ENCODE peak calls at places on chromosomes 12 and 14, in six cellular contexts. L is transverse colon, E is fibroblast of lung, T is keratinocyte, V is adrenal gland, R is ovary. N is an unnamed sample. For H3K27me3, the result is how much of the 10 kb centered on the place peaks cover.

GRCh38 chr12:68236421-68237059 is 10.9 kb upstream of the IL26 start:
- DNase-seq in L (no peak), E (no peak), T (no peak), V (no peak), R (no peak), N (no peak)

GRCh38 chr12:128609861-128610260 is 213.9 kb downstream of the SLC15A4 start:
- DNase-seq in L (no peak), E (no peak), T (no peak), V (no peak), R (no peak), N (peak)

GRCh38 chr12:116376354-116377193 is 99.1 kb upstream of the MED13L start:
- DNase-seq in L (no peak), E (peak), T (no peak), V (no peak), R (no peak), N (no peak)

GRCh38 chr12:95996034-95996658 is at the start of gene HAL:
- DNase-seq in L (peak), E (no peak), T (no peak), V (no peak), R (no peak), N (no peak)

GRCh38 chr12:29957835-29958234 is 174.1 kb upstream of the TMTC1 start:
- DNase-seq in L (no peak), E (peak), T (no peak), V (no peak), R (no peak), N (peak)

GRCh38 chr14:23392613-23393012 is 15.5 kb downstream of the MYH6 start:
- DNase-seq in L (no peak), E (no peak), T (no peak), V (no peak), R (no peak), N (no peak)

GRCh38 chr12:65318186-65318685 is 39.8 kb downstream of the MSRB3 start:
- DNase-seq in L (no peak), E (no peak), T (no peak), V (no peak), R (no peak), N (no peak)

GRCh38 chr12:50110762-50111416 is 1.1 kb upstream of the COX14 start:
- DNase-seq in L (peak), E (peak), T (no peak), V (peak), R (peak), N (peak)

GRCh38 chr14:70641548-70642312 is at the start of gene TTC9:
- DNase-seq in L (peak), E (no peak), T (no peak), V (no peak), R (no peak), N (peak)

GRCh38 chr12:92294676-92295440 is 149.2 kb upstream of the BTG1 start:
- DNase-seq in L (no peak), E (no peak), T (no peak), V (no peak), R (no peak), N (no peak)

GRCh38 chr12:26125451-26126339 is 858 bp upstream of the BHLHE41 start:
- DNase-seq in L (peak), E (peak), T (peak), V (peak), R (peak), N (peak)

GRCh38 chr14:23704890-23705289 is 68.7 kb downstream of the DHRS2 start:
- DNase-seq in L (no peak), E (no peak), T (no peak), V (no peak), R (no peak), N (peak)

GRCh38 chr14:87084908-87085307 is 908.1 kb downstream of the GALC start:
- DNase-seq in L (no peak), E (no peak), T (no peak), V (no peak), R (no peak), N (no peak)

GRCh38 chr12:31324845-31325523 is 966 bp downstream of the SINHCAF start:
- DNase-seq in L (peak), E (peak), T (no peak), V (peak), R (no peak), N (peak)

GRCh38 chr12:121404734-121405133 is 4.8 kb downstream of the RNF34 start:
- DNase-seq in L (no peak), E (peak), T (no peak), V (peak), R (no peak), N (peak)

GRCh38 chr12:97022831-97023230 is 115.8 kb downstream of the NEDD1 start:
- DNase-seq in L (no peak), E (no peak), T (no peak), V (no peak), R (no peak), N (no peak)

GRCh38 chr12:10759657-10760056 is 36.5 kb upstream of the YBX3 start:
- DNase-seq in L (no peak), E (no peak), T (no peak), V (no peak), R (no peak), N (no peak)

GRCh38 chr12:111942557-111942956 is 70.4 kb downstream of the TMEM116 start:
- DNase-seq in L (peak), E (peak), T (peak), V (peak), R (no peak), N (no peak)

GRCh38 chr14:23160924-23161522 is 22.4 kb downstream of the SLC7A8 start:
- DNase-seq in L (peak), E (peak), T (no peak), V (peak), R (peak), N (no peak)

GRCh38 chr12:23704992-23705943 is 244.2 kb downstream of the SOX5 start:
- DNase-seq in L (no peak), E (no peak), T (no peak), V (no peak), R (no peak), N (no peak)

GRCh38 chr12:14928946-14929345 is 9.4 kb downstream of the ERP27 start:
- DNase-seq in L (no peak), E (no peak), T (no peak), V (no peak), R (no peak), N (no peak)

GRCh38 chr14:65098586-65098985 is 3.7 kb downstream of the MAX start:
- DNase-seq in L (no peak), E (peak), T (no peak), V (no peak), R (no peak), N (no peak)

GRCh38 chr12:127980585-127980984 is 286.4 kb upstream of the TMEM132C start:
- DNase-seq in L (no peak), E (no peak), T (no peak), V (no peak), R (no peak), N (no peak)

GRCh38 chr12:13135336-13136178 is 32.1 kb upstream of the GSG1 start:
- DNase-seq in L (no peak), E (peak), T (peak), V (peak), R (peak), N (no peak)

GRCh38 chr12:114767906-114768697 is 84.1 kb upstream of the TBX3 start:
- DNase-seq in L (no peak), E (no peak), T (no peak), V (peak), R (peak), N (no peak)
- H3K27me3 ChIP-seq in L (under half), E (under half), T (under half), V (under half), R (under half), N (under half)

GRCh38 chr12:6280672-6281071 is 29.8 kb upstream of the PLEKHG6 start:
- DNase-seq in L (no peak), E (no peak), T (no peak), V (no peak), R (no peak), N (no peak)
- H3K27ac ChIP-seq in L (peak), E (peak), T (peak), V (peak), R (peak), N (no peak)

DNA sequence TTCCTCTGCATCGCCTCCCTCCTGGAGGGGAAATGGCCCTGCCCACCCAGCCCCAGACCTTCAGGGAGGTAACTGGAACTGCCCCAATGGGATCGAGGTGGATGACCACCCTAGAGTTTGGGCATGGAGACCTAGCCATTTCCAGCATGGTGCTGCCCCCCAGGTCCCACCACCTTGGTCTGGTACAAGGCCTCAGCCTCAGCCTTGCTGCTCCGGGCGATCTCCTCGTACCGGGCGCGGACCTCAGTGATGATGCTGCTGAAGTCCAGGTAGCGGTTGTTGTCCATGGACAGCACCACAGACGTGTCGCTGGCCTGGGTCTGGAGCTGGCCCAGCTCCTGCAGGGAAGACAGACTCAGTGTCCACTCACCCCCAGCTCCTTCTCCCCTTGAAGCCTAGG is 4.4 kb downstream of the KRT78 start:
- DNase-seq in L (no peak), E (no peak), T (no peak), V (no peak), R (no peak), N (no peak)
- H3K27me3 ChIP-seq in L (under half), E (under half), T (under half), V (under half), R (under half), N (under half)

GRCh38 chr14:100225169-100225568 is 13.8 kb upstream of the YY1 start:
- DNase-seq in L (no peak), E (no peak), T (no peak), V (no peak), R (no peak), N (no peak)
- H3K27ac ChIP-seq in L (no peak), E (no peak), T (no peak), V (no peak), R (no peak), N (no peak)

GRCh38 chr14:36511981-36512584 is 7.9 kb downstream of the NKX2-1 start:
- DNase-seq in L (no peak), E (no peak), T (no peak), V (no peak), R (no peak), N (no peak)

GRCh38 chr14:36509056-36509917 is 10.7 kb downstream of the NKX2-1 start:
- DNase-seq in L (no peak), E (no peak), T (no peak), V (no peak), R (no peak), N (no peak)

GRCh38 chr14:36510874-36511273 is 9.2 kb downstream of the NKX2-1 start:
- DNase-seq in L (no peak), E (no peak), T (no peak), V (no peak), R (no peak), N (no peak)

GRCh38 chr14:36508418-36509051 is 11.5 kb downstream of the NKX2-1 start:
- DNase-seq in L (no peak), E (no peak), T (no peak), V (no peak), R (no peak), N (no peak)

DNA sequence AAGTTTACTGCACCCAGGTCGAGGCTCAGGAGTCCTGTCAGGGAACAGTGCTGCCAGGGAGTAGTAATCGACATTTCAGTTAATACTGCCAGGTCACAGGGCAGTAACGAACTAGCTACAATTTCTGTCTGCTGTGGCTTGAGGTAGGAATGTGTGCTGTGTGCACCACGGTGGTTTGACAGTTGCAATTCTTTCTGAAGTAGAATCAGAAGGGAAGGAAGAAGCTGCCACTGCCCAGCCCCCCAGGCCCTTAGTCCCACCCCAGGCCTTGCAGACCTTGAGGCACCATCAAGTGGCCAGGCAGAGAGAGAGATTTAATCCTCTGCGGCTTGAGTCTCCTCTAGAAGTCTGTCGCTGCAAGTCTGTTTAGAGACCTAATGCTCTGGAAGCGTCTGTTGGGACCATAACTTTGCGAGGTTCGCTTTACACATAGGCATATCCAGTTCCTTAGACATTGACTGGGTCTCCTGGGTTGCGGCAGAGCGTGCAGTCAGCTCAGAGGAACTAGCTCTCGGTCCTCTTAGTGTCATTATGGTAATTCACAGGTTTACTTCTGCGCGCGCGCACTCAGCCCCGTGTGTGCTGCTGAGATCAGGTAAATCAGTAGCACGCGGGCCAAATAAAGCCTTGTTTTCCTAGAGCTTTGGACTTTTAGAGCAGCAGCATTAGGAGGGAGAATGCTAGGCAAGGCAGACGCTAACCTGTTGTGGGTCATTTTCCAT is 9.8 kb downstream of the NKX2-1 start:
- DNase-seq in L (no peak), E (no peak), T (no peak), V (no peak), R (no peak), N (no peak)
- H3K27me3 ChIP-seq in L (half or more), E (half or more), T (half or more), V (half or more), R (under half), N (under half)

GRCh38 chr14:55200646-55201045 is 9.3 kb upstream of the DLGAP5 start:
- DNase-seq in L (no peak), E (no peak), T (no peak), V (no peak), R (peak), N (no peak)
- H3K27ac ChIP-seq in L (no peak), E (no peak), T (no peak), V (no peak), R (peak), N (no peak)

DNA sequence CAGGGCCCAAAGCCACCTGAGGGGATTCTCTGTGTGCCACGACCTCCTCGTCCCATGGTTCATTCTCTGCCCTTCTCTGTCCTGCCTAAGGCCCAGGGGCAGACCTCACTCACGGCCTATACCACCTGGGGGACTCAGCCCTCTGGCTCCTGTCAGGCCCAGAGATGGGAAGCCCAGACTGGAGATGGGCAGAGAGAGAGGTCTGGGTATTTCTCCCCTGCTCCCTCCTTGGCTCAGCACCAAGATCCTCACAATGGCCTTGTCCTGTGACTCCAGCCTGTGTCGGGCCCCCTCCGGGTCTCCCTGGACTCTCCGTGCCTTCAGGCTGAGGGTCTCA is 46.9 kb upstream of the BCL11B start:
- DNase-seq in L (no peak), E (no peak), T (no peak), V (no peak), R (no peak), N (no peak)
- H3K27me3 ChIP-seq in L (under half), E (under half), T (under half), V (under half), R (under half), N (under half)

DNA sequence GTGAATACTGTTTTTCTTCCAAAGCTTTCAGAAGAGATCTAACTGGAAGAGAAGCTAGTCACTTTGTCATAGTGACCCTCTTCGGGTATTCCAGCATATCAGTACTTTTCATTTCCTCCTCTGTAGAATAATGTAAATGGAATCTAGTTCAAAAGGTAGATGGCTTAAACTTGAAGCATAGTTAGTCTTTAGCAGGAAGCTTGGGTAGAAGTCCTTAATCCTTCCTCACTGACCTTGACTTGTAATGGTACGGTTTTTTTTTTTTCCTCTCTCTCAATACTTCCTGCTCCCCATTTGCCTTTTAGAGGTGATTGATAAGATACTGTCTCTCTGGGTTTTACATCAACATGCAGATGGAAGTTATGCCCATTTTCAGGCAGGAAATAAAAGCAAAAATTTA is 1.7 kb downstream of the FBXO34 start:
- DNase-seq in L (no peak), E (no peak), T (no peak), V (no peak), R (no peak), N (no peak)
- H3K27ac ChIP-seq in L (peak), E (no peak), T (peak), V (peak), R (no peak), N (no peak)